ENCODE peak calls at places on chromosomes 12 and 14, in seven cellular contexts. H, F, O, C, J, U and D are unnamed samples.
A peak's percentile ranks its signal among the peaks of the same experiment; 100 is the strongest.

GRCh38 chr12:57069522-57069921 is 9.1 kb downstream of the NEMP1 start:
- DNase-seq in O (no peak), F (peak; percentile 37), U (peak; percentile 48), C (peak; percentile 52), H (peak; percentile 57), J (peak; percentile 49), D (peak; percentile 92)

GRCh38 chr12:113770389-113770865 is 195.7 kb downstream of the RBM19 start:
- DNase-seq in J (no peak), H (no peak), F (no peak), U (no peak), C (no peak), O (no peak), D (no peak)

GRCh38 chr12:54352022-54352531 is 12.2 kb downstream of the GPR84 start:
- DNase-seq in J (peak; percentile 48), F (peak; percentile 44), U (no peak), O (no peak), H (no peak), C (no peak), D (no peak)

GRCh38 chr14:102500190-102500661 is 9.3 kb downstream of the ANKRD9 start:
- DNase-seq in U (no peak), J (no peak), C (no peak), F (peak; percentile 98), O (no peak), H (no peak), D (no peak)

GRCh38 chr14:27056586-27056985 is 458.8 kb upstream of the NOVA1 start:
- DNase-seq in F (no peak), O (no peak), U (no peak), J (no peak), C (no peak), H (no peak), D (no peak)

GRCh38 chr14:64702493-64703392 is 1.5 kb upstream of the PLEKHG3 start:
- DNase-seq in C (no peak), U (no peak), H (no peak), O (no peak), F (no peak), J (no peak), D (no peak)

GRCh38 chr12:21912318-21912717 is 28.9 kb downstream of the ABCC9 start:
- DNase-seq in U (no peak), C (no peak), O (no peak), F (no peak), H (no peak), J (no peak), D (no peak)

GRCh38 chr14:103547455-103547940 is 15.0 kb downstream of the BAG5 start:
- DNase-seq in U (no peak), F (peak; percentile 62), J (no peak), O (no peak), H (no peak), C (no peak), D (no peak)

GRCh38 chr12:71219224-71219623 is 61.4 kb upstream of the TSPAN8 start:
- DNase-seq in C (no peak), J (no peak), O (no peak), H (no peak), U (no peak), F (no peak), D (no peak)

GRCh38 chr12:5390174-5390799 is 41.6 kb upstream of the NTF3 start:
- DNase-seq in U (no peak), H (no peak), O (no peak), J (no peak), F (no peak), C (no peak), D (no peak)

GRCh38 chr14:93960108-93960475 is 16.3 kb downstream of the ASB2 start:
- DNase-seq in C (no peak), F (peak; percentile 65), H (no peak), U (no peak), J (peak; percentile 54), O (no peak), D (no peak)

GRCh38 chr12:5258498-5258897 is 173.4 kb upstream of the NTF3 start:
- DNase-seq in F (no peak), C (no peak), J (no peak), H (no peak), U (no peak), O (no peak), D (no peak)

GRCh38 chr14:28676481-28676880 is 90.1 kb upstream of the FOXG1 start:
- DNase-seq in U (no peak), C (no peak), F (peak; percentile 43), J (no peak), H (no peak), O (no peak), D (no peak)

GRCh38 chr12:30515351-30515750 is 180.3 kb downstream of the IPO8 start:
- DNase-seq in J (no peak), F (no peak), U (no peak), O (no peak), H (no peak), C (no peak), D (peak; percentile 46)

GRCh38 chr14:102829106-102829505 is 51.9 kb downstream of the TRAF3 start:
- DNase-seq in O (no peak), U (no peak), J (no peak), H (no peak), F (peak; percentile 35), C (no peak), D (no peak)